ENCODE peak calls at places on chromosomes 1 and 21, in five cellular contexts. O is A549, B is breast epithelium, A is dorsolateral prefrontal cortex, U is endothelial cell of umbilical vein. T is an unnamed sample.

GRCh38 chr1:174982971-174983689 is 16.6 kb upstream of the CACYBP start:
- DNase-seq in O (peak), B (no peak), A (no peak), U (peak), T (peak)

GRCh38 chr1:42145726-42146125 is 7.5 kb upstream of the GUCA2B start:
- DNase-seq in O (no peak), B (no peak), A (no peak), U (no peak), T (no peak)

GRCh38 chr1:166700696-166701095 is 138.6 kb upstream of the POGK start:
- DNase-seq in O (no peak), B (no peak), A (no peak), U (no peak), T (no peak)

GRCh38 chr1:9449106-9449627 is 90.1 kb upstream of the SLC25A33 start:
- DNase-seq in O (no peak), B (no peak), A (no peak), U (peak), T (peak)

GRCh38 chr21:39776589-39776988 is 31.6 kb downstream of the IGSF5 start:
- DNase-seq in O (no peak), B (no peak), A (no peak), U (peak), T (peak)

GRCh38 chr1:158112994-158113758 is 67.5 kb upstream of the CD1D start:
- DNase-seq in O (peak), B (no peak), A (no peak), U (peak), T (peak)

GRCh38 chr1:37391181-37391949 is 83.0 kb upstream of the ZC3H12A start:
- DNase-seq in O (peak), B (no peak), A (no peak), U (no peak), T (peak)

GRCh38 chr1:30445449-30445848 is 277.9 kb downstream of the MATN1 start:
- DNase-seq in O (no peak), B (no peak), A (no peak), U (no peak), T (no peak)

GRCh38 chr1:55249646-55250398 is 34.7 kb upstream of the USP24 start:
- DNase-seq in O (no peak), B (no peak), A (no peak), U (no peak), T (no peak)

GRCh38 chr1:201539561-201540404 is 856 bp downstream of the NAV1 start:
- DNase-seq in O (no peak), B (no peak), A (peak), U (peak), T (no peak)

GRCh38 chr21:17527240-17527639 is 14.4 kb downstream of the CXADR start:
- DNase-seq in O (no peak), B (no peak), A (no peak), U (peak), T (peak)

GRCh38 chr1:206631085-206631509 is 4.2 kb upstream of the DYRK3 start:
- DNase-seq in O (peak), B (no peak), A (no peak), U (peak), T (peak)

GRCh38 chr1:111221276-111221632 is 6.3 kb upstream of the CHI3L2 start:
- DNase-seq in O (no peak), B (no peak), A (no peak), U (no peak), T (no peak)

GRCh38 chr1:246640747-246641146 is 74.5 kb downstream of the CNST start:
- DNase-seq in O (no peak), B (no peak), A (no peak), U (no peak), T (no peak)

GRCh38 chr1:112618114-112618720 is 724 bp downstream of the ST7L start:
- DNase-seq in O (no peak), B (no peak), A (no peak), U (peak), T (peak)

GRCh38 chr1:65079941-65080340 is 68.1 kb upstream of the AK4 start:
- DNase-seq in O (no peak), B (no peak), A (no peak), U (no peak), T (peak)

GRCh38 chr1:203287109-203287893 is 18.0 kb upstream of the BTG2 start:
- DNase-seq in O (no peak), B (no peak), A (no peak), U (peak), T (no peak)
- H3K4me3 ChIP-seq in O (no peak), B (no peak), A (no peak), U (no peak), T (no peak)

DNA sequence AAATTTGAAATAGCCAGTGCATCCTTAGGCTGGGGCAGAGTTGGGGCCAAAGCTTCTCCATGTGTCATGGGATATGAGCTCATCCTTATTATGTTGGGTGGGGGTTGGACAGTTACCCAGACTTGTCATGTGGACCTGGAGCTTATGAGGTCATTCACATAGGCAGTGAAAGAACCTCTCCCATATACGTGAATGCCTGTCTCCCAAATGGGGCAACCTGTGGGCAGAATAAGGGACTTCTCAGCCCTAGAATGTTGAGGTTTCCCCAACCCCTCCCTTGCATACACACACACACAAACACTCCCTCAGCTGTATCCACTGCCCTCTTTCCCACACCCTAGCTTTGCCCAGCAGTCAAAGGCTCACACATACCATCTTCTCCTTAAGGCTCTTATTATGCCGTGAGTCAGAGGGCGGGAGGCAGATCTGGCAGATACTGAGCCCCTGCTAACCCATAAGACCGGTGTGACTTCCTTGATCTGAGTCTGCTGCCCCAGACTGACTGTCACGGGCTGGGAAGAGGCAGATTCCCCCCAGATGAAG is 2.3 kb upstream of the IVL start:
- DNase-seq in O (no peak), B (no peak), A (no peak), U (no peak), T (no peak)
- H3K4me3 ChIP-seq in O (no peak), B (no peak), A (no peak), U (no peak), T (no peak)

DNA sequence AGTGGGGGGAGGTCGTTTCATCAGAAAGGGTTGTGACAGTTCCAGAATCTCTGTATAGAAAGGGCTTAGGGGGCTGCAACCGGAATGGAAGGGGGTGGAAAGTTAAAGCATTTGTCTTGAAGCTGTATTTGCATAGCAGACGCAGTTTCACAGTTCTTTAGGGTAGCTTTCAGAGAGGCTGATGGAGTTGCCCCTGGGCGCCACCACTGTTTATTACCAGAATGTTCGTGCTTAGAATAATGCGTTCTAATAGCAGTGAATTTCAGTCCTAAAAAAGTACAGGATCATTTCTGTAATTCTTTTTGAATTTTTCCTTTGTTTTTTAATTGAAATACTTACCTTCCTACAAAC is 1.3 kb downstream of the EXO1 start:
- DNase-seq in O (no peak), B (no peak), A (no peak), U (no peak), T (no peak)
- H3K4me3 ChIP-seq in O (peak), B (no peak), A (no peak), U (no peak), T (no peak)

DNA sequence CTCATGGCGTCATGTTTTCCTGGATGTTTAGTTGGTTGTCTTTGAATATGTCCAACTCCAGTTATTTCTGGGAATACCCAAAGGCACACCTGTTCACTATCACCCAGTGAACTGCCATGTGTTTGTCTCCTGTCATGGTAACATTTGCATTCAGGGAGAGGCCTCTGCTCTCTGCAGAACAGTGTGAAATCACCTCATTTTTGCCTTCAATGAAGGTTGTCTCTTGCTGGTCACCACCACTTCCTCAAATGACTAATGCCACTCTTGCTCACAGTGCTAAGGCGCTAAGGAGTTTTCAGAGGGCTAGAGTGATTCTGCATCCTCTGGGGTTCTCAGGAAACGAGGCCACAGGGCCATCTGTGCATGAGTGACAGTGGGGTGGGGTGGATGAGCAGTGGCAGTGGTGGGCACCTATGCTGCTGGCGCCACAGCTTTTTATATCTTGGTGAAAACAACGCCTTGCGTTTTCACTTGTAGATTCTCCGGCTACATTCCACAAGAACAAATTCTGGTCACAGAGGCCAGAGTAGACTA is 60.0 kb upstream of the ATP5PO start:
- DNase-seq in O (no peak), B (no peak), A (no peak), U (no peak), T (no peak)
- H3K4me3 ChIP-seq in O (no peak), B (no peak), A (no peak), U (no peak), T (no peak)

GRCh38 chr1:182602945-182603645 is 1.1 kb downstream of the RGS16 start:
- DNase-seq in O (no peak), B (no peak), A (no peak), U (no peak), T (no peak)
- H3K4me3 ChIP-seq in O (no peak), B (peak), A (peak), U (no peak), T (no peak)

DNA sequence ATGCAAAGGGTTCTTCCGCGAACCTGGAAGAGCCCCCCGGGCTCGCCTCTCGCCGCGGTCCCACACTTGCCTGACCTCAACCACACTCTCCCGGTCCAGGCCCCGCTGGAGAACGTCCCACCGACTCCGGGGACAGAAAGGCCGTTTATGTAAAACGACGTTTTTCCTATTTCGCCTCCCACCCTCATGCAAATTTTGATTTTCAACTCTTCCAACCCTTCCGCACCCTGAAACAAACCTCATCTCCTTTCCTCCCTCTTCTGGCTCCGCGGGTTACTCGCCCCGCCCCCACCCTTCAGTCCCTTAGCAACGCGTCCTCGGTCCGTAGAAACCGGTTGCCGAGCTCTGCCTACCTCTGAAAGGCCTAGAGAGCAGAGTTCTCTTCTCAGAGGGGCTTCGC is at the start of gene C1orf141:
- DNase-seq in O (no peak), B (no peak), A (no peak), U (peak), T (peak)
- H3K4me3 ChIP-seq in O (no peak), B (no peak), A (peak), U (peak), T (peak)

GRCh38 chr1:1347026-1347595 is 2.1 kb downstream of the DVL1 start:
- DNase-seq in O (no peak), B (no peak), A (no peak), U (no peak), T (no peak)
- H3K4me3 ChIP-seq in O (peak), B (peak), A (peak), U (no peak), T (peak)

GRCh38 chr1:117427297-117427696 is 60.0 kb downstream of the MAN1A2 start:
- DNase-seq in O (no peak), B (no peak), A (no peak), U (no peak), T (no peak)
- H3K4me3 ChIP-seq in O (no peak), B (no peak), A (no peak), U (no peak), T (no peak)

T was measured in choroid plexus epithelial cell.